ENCODE peak calls at places on chromosome 9, in seven cellular contexts. M is activated T-helper 1 cell treated with anti-CD3 and anti-CD28 coated beads, Interleukin-2, amount 50 U/mL, for 16 hours; X is astrocyte of the spinal cord; A is AG04450; O is RCC 7860; W is CD8-positive, alpha-beta T cell; B is NCI-H1105 treated with DMSO at 0.1 percent for 48 hours. G is an unnamed sample.

GRCh38 chr9:133968428-133968827 is 23.7 kb downstream of the VAV2 start:
- DNase-seq in M (no peak), X (no peak), A (no peak), O (no peak), W (no peak), B (no peak), G (no peak)

GRCh38 chr9:109507421-109507838 is 9.3 kb upstream of the PTPN3 start:
- DNase-seq in M (no peak), X (peak), A (peak), O (peak), W (no peak), B (no peak), G (peak)

GRCh38 chr9:6822696-6823095 is 64.9 kb downstream of the KDM4C start:
- DNase-seq in M (no peak), X (no peak), A (no peak), O (no peak), W (no peak), B (no peak), G (no peak)

GRCh38 chr9:105205787-105206511 is 38.5 kb upstream of the SLC44A1 start:
- DNase-seq in M (no peak), X (peak), A (peak), O (no peak), W (no peak), B (no peak), G (peak)

GRCh38 chr9:116002624-116003023 is 151.0 kb upstream of the PAPPA start:
- DNase-seq in M (no peak), X (peak), A (no peak), O (peak), W (no peak), B (no peak), G (peak)

GRCh38 chr9:74824654-74825053 is 63.1 kb downstream of the TRPM6 start:
- DNase-seq in M (no peak), X (peak), A (no peak), O (no peak), W (no peak), B (no peak), G (peak)

GRCh38 chr9:134811673-134812668 is 68.6 kb upstream of the FCN2 start:
- DNase-seq in M (no peak), X (peak), A (peak), O (peak), W (no peak), B (no peak), G (peak)

GRCh38 chr9:130537346-130538050 is 41.9 kb upstream of the FUBP3 start:
- DNase-seq in M (no peak), X (peak), A (no peak), O (no peak), W (no peak), B (no peak), G (no peak)

GRCh38 chr9:109907400-109907799 is 127.4 kb downstream of the PALM2AKAP2 start:
- DNase-seq in M (no peak), X (no peak), A (no peak), O (no peak), W (no peak), B (no peak), G (no peak)

GRCh38 chr9:132977626-132978450 is 656 bp upstream of the GFI1B start:
- DNase-seq in M (peak), X (peak), A (no peak), O (peak), W (peak), B (peak), G (peak)

GRCh38 chr9:70921126-70921525 is 200.3 kb downstream of the TRPM3 start:
- DNase-seq in M (no peak), X (peak), A (peak), O (no peak), W (no peak), B (no peak), G (peak)

GRCh38 chr9:76725885-76726284 is 38.4 kb upstream of the PCA3 start:
- DNase-seq in M (no peak), X (no peak), A (no peak), O (no peak), W (no peak), B (no peak), G (no peak)

GRCh38 chr9:95629585-95629984 is 112.8 kb upstream of the PTCH1 start:
- DNase-seq in M (no peak), X (no peak), A (no peak), O (no peak), W (no peak), B (no peak), G (no peak)

GRCh38 chr9:10613413-10613812 is 611 bp upstream of the PTPRD start:
- DNase-seq in M (no peak), X (peak), A (no peak), O (no peak), W (no peak), B (no peak), G (no peak)

GRCh38 chr9:124282442-124283231 is 24.9 kb downstream of the NEK6 start:
- DNase-seq in M (no peak), X (peak), A (no peak), O (peak), W (no peak), B (no peak), G (peak)

GRCh38 chr9:131289301-131290038 is at the start of gene PLPP7:
- DNase-seq in M (no peak), X (peak), A (no peak), O (peak), W (no peak), B (no peak), G (peak)

GRCh38 chr9:132745911-132746709 is 75.8 kb downstream of the GTF3C4 start:
- DNase-seq in M (no peak), X (no peak), A (no peak), O (no peak), W (no peak), B (no peak), G (no peak)

GRCh38 chr9:126384926-126385325 is 58.3 kb downstream of the MVB12B start:
- DNase-seq in M (no peak), X (no peak), A (no peak), O (no peak), W (no peak), B (no peak), G (no peak)

GRCh38 chr9:70573308-70573707 is 158.9 kb upstream of the KLF9 start:
- DNase-seq in M (no peak), X (no peak), A (no peak), O (no peak), W (no peak), B (no peak), G (no peak)

GRCh38 chr9:98045234-98046160 is 11.0 kb upstream of the NANS start:
- DNase-seq in M (no peak), X (no peak), A (no peak), O (no peak), W (peak), B (no peak), G (no peak)

GRCh38 chr9:128902351-128903078 is 18.3 kb upstream of the PHYHD1 start:
- DNase-seq in M (peak), X (no peak), A (no peak), O (no peak), W (peak), B (no peak), G (no peak)

GRCh38 chr9:83081846-83082245 is 18.9 kb upstream of the RASEF start:
- DNase-seq in M (no peak), X (no peak), A (no peak), O (no peak), W (no peak), B (peak), G (no peak)

GRCh38 chr9:70478963-70479641 is 64.6 kb upstream of the KLF9 start:
- DNase-seq in M (no peak), X (peak), A (no peak), O (no peak), W (no peak), B (no peak), G (peak)

GRCh38 chr9:16063241-16063591 is 510.4 kb downstream of the CCDC171 start:
- DNase-seq in M (no peak), X (no peak), A (no peak), O (peak), W (no peak), B (no peak), G (no peak)

GRCh38 chr9:18969095-18969494 is 63.9 kb downstream of the SAXO1 start:
- DNase-seq in M (no peak), X (no peak), A (no peak), O (no peak), W (no peak), B (no peak), G (no peak)

GRCh38 chr9:133526721-133527321 is 2.1 kb upstream of the MYMK start:
- DNase-seq in M (no peak), X (no peak), A (no peak), O (no peak), W (no peak), B (no peak), G (no peak)

GRCh38 chr9:75170898-75171360 is 82.6 kb downstream of the OSTF1 start:
- DNase-seq in M (no peak), X (peak), A (no peak), O (no peak), W (no peak), B (no peak), G (peak)

GRCh38 chr9:69104830-69105527 is 69.1 kb upstream of the TJP2 start:
- DNase-seq in M (no peak), X (no peak), A (no peak), O (no peak), W (no peak), B (peak), G (no peak)

GRCh38 chr9:95463145-95464060 is 53.4 kb downstream of the PTCH1 start:
- DNase-seq in M (no peak), X (no peak), A (no peak), O (no peak), W (no peak), B (no peak), G (peak)

GRCh38 chr9:81266086-81266485 is 423.3 kb downstream of the TLE1 start:
- DNase-seq in M (no peak), X (peak), A (no peak), O (no peak), W (no peak), B (no peak), G (peak)

GRCh38 chr9:133421615-133422542 is at the start of gene ADAMTS13:
- DNase-seq in M (no peak), X (no peak), A (no peak), O (no peak), W (no peak), B (no peak), G (peak)

GRCh38 chr9:114861922-114862605 is 56.2 kb upstream of the TNFSF15 start:
- DNase-seq in M (no peak), X (no peak), A (no peak), O (no peak), W (no peak), B (no peak), G (no peak)

GRCh38 chr9:1100945-1101344 is 50.8 kb downstream of the DMRT2 start:
- DNase-seq in M (no peak), X (peak), A (no peak), O (peak), W (no peak), B (no peak), G (peak)

GRCh38 chr9:36637491-36638270 is 65.0 kb downstream of the MELK start:
- DNase-seq in M (no peak), X (no peak), A (no peak), O (no peak), W (no peak), B (no peak), G (no peak)

GRCh38 chr9:134984372-134985240 is 66.9 kb upstream of the FCN1 start:
- DNase-seq in M (no peak), X (no peak), A (no peak), O (no peak), W (no peak), B (no peak), G (no peak)

GRCh38 chr9:129567842-129568559 is 52.9 kb downstream of the C9orf50 start:
- DNase-seq in M (no peak), X (peak), A (no peak), O (peak), W (no peak), B (no peak), G (peak)

G was measured in iris pigment epithelial cell.